ENCODE peak calls at places on chromosomes 11 and 22, in seven cellular contexts. One of them, this sample, is unnamed.

GRCh38 chr11:58525037-58525614 is 17.2 kb upstream of the OR5B21 start:
- DNase-seq in Jurkat, Clone E6-1: peak
- DNase-seq in psoas muscle: no peak
- DNase-seq in activated naive CD8-positive, alpha-beta T cell treated with anti-CD3 and anti-CD28 coated beads, Interleukin-2, amount 50 U/mL, for 24 hours: no peak
- DNase-seq in heart right ventricle: no peak
- DNase-seq in LoVo: no peak
- DNase-seq in gastrocnemius medialis: no peak
- DNase-seq in this sample: no peak

GRCh38 chr22:48068323-48068722 is 1305.9 kb downstream of the TBC1D22A start:
- DNase-seq in activated naive CD8-positive, alpha-beta T cell treated with anti-CD3 and anti-CD28 coated beads, Interleukin-2, amount 50 U/mL, for 24 hours: no peak
- DNase-seq in psoas muscle: peak
- DNase-seq in gastrocnemius medialis: no peak
- DNase-seq in Jurkat, Clone E6-1: no peak
- DNase-seq in heart right ventricle: no peak
- DNase-seq in LoVo: no peak
- DNase-seq in this sample: no peak

GRCh38 chr11:120013325-120014250 is 124.3 kb downstream of the TRIM29 start:
- DNase-seq in gastrocnemius medialis: no peak
- DNase-seq in Jurkat, Clone E6-1: no peak
- DNase-seq in heart right ventricle: peak
- DNase-seq in LoVo: peak
- DNase-seq in activated naive CD8-positive, alpha-beta T cell treated with anti-CD3 and anti-CD28 coated beads, Interleukin-2, amount 50 U/mL, for 24 hours: peak
- DNase-seq in psoas muscle: no peak
- DNase-seq in this sample: no peak

GRCh38 chr11:128599729-128600128 is 12.4 kb upstream of the ETS1 start:
- DNase-seq in psoas muscle: no peak
- DNase-seq in heart right ventricle: no peak
- DNase-seq in Jurkat, Clone E6-1: no peak
- DNase-seq in activated naive CD8-positive, alpha-beta T cell treated with anti-CD3 and anti-CD28 coated beads, Interleukin-2, amount 50 U/mL, for 24 hours: no peak
- DNase-seq in gastrocnemius medialis: no peak
- DNase-seq in LoVo: no peak
- DNase-seq in this sample: no peak

GRCh38 chr22:36406139-36406538 is 18.4 kb upstream of the MYH9 start:
- DNase-seq in activated naive CD8-positive, alpha-beta T cell treated with anti-CD3 and anti-CD28 coated beads, Interleukin-2, amount 50 U/mL, for 24 hours: no peak
- DNase-seq in Jurkat, Clone E6-1: peak
- DNase-seq in gastrocnemius medialis: no peak
- DNase-seq in heart right ventricle: no peak
- DNase-seq in psoas muscle: no peak
- DNase-seq in LoVo: no peak
- DNase-seq in this sample: no peak

GRCh38 chr22:37733625-37734401 is 37.0 kb downstream of the TRIOBP start:
- DNase-seq in LoVo: no peak
- DNase-seq in activated naive CD8-positive, alpha-beta T cell treated with anti-CD3 and anti-CD28 coated beads, Interleukin-2, amount 50 U/mL, for 24 hours: no peak
- DNase-seq in Jurkat, Clone E6-1: no peak
- DNase-seq in heart right ventricle: no peak
- DNase-seq in gastrocnemius medialis: no peak
- DNase-seq in psoas muscle: no peak
- DNase-seq in this sample: no peak

GRCh38 chr11:5011254-5011653 is 16.6 kb downstream of the OR51L1 start:
- DNase-seq in activated naive CD8-positive, alpha-beta T cell treated with anti-CD3 and anti-CD28 coated beads, Interleukin-2, amount 50 U/mL, for 24 hours: no peak
- DNase-seq in psoas muscle: no peak
- DNase-seq in heart right ventricle: no peak
- DNase-seq in Jurkat, Clone E6-1: no peak
- DNase-seq in LoVo: no peak
- DNase-seq in gastrocnemius medialis: no peak
- DNase-seq in this sample: no peak

GRCh38 chr22:22067192-22067591 is 84.6 kb upstream of the TOP3B start:
- DNase-seq in activated naive CD8-positive, alpha-beta T cell treated with anti-CD3 and anti-CD28 coated beads, Interleukin-2, amount 50 U/mL, for 24 hours: no peak
- DNase-seq in LoVo: no peak
- DNase-seq in heart right ventricle: no peak
- DNase-seq in Jurkat, Clone E6-1: no peak
- DNase-seq in psoas muscle: no peak
- DNase-seq in gastrocnemius medialis: no peak
- DNase-seq in this sample: no peak

GRCh38 chr22:49717322-49717919 is 110.3 kb downstream of the BRD1 start:
- DNase-seq in heart right ventricle: no peak
- DNase-seq in activated naive CD8-positive, alpha-beta T cell treated with anti-CD3 and anti-CD28 coated beads, Interleukin-2, amount 50 U/mL, for 24 hours: no peak
- DNase-seq in psoas muscle: no peak
- DNase-seq in LoVo: no peak
- DNase-seq in gastrocnemius medialis: no peak
- DNase-seq in Jurkat, Clone E6-1: no peak
- DNase-seq in this sample: no peak

GRCh38 chr22:30425616-30426394 is at the start of gene MTFP1:
- DNase-seq in psoas muscle: peak
- DNase-seq in heart right ventricle: peak
- DNase-seq in Jurkat, Clone E6-1: no peak
- DNase-seq in gastrocnemius medialis: peak
- DNase-seq in activated naive CD8-positive, alpha-beta T cell treated with anti-CD3 and anti-CD28 coated beads, Interleukin-2, amount 50 U/mL, for 24 hours: peak
- DNase-seq in LoVo: peak
- DNase-seq in this sample: peak

GRCh38 chr22:44973829-44974228 is 36.0 kb downstream of the PHF21B start:
- DNase-seq in gastrocnemius medialis: no peak
- DNase-seq in psoas muscle: no peak
- DNase-seq in heart right ventricle: no peak
- DNase-seq in activated naive CD8-positive, alpha-beta T cell treated with anti-CD3 and anti-CD28 coated beads, Interleukin-2, amount 50 U/mL, for 24 hours: no peak
- DNase-seq in Jurkat, Clone E6-1: no peak
- DNase-seq in LoVo: no peak
- DNase-seq in this sample: peak

GRCh38 chr22:46055176-46055850 is 78.4 kb upstream of the WNT7B start:
- DNase-seq in Jurkat, Clone E6-1: no peak
- DNase-seq in activated naive CD8-positive, alpha-beta T cell treated with anti-CD3 and anti-CD28 coated beads, Interleukin-2, amount 50 U/mL, for 24 hours: no peak
- DNase-seq in psoas muscle: peak
- DNase-seq in gastrocnemius medialis: no peak
- DNase-seq in LoVo: no peak
- DNase-seq in heart right ventricle: no peak
- DNase-seq in this sample: no peak

GRCh38 chr22:44133901-44134511 is 46.7 kb upstream of the PARVG start:
- DNase-seq in psoas muscle: peak
- DNase-seq in LoVo: no peak
- DNase-seq in heart right ventricle: no peak
- DNase-seq in Jurkat, Clone E6-1: no peak
- DNase-seq in activated naive CD8-positive, alpha-beta T cell treated with anti-CD3 and anti-CD28 coated beads, Interleukin-2, amount 50 U/mL, for 24 hours: no peak
- DNase-seq in gastrocnemius medialis: no peak
- DNase-seq in this sample: no peak

GRCh38 chr11:119316729-119317591 is at the start of gene MCAM:
- DNase-seq in heart right ventricle: peak
- DNase-seq in Jurkat, Clone E6-1: no peak
- DNase-seq in gastrocnemius medialis: no peak
- DNase-seq in psoas muscle: no peak
- DNase-seq in LoVo: no peak
- DNase-seq in activated naive CD8-positive, alpha-beta T cell treated with anti-CD3 and anti-CD28 coated beads, Interleukin-2, amount 50 U/mL, for 24 hours: no peak
- DNase-seq in this sample: no peak

GRCh38 chr11:96338910-96339703 is 3.9 kb downstream of the MAML2 start:
- DNase-seq in activated naive CD8-positive, alpha-beta T cell treated with anti-CD3 and anti-CD28 coated beads, Interleukin-2, amount 50 U/mL, for 24 hours: peak
- DNase-seq in gastrocnemius medialis: no peak
- DNase-seq in psoas muscle: peak
- DNase-seq in Jurkat, Clone E6-1: no peak
- DNase-seq in LoVo: no peak
- DNase-seq in heart right ventricle: peak
- DNase-seq in this sample: peak

GRCh38 chr11:65540290-65541092 is 15.6 kb downstream of the SCYL1 start:
- DNase-seq in activated naive CD8-positive, alpha-beta T cell treated with anti-CD3 and anti-CD28 coated beads, Interleukin-2, amount 50 U/mL, for 24 hours: peak
- DNase-seq in LoVo: peak
- DNase-seq in Jurkat, Clone E6-1: peak
- DNase-seq in psoas muscle: peak
- DNase-seq in heart right ventricle: peak
- DNase-seq in gastrocnemius medialis: peak
- DNase-seq in this sample: peak

GRCh38 chr11:3944198-3944597 is 88.7 kb downstream of the STIM1 start:
- DNase-seq in psoas muscle: peak
- DNase-seq in heart right ventricle: no peak
- DNase-seq in activated naive CD8-positive, alpha-beta T cell treated with anti-CD3 and anti-CD28 coated beads, Interleukin-2, amount 50 U/mL, for 24 hours: no peak
- DNase-seq in LoVo: no peak
- DNase-seq in gastrocnemius medialis: peak
- DNase-seq in Jurkat, Clone E6-1: no peak
- DNase-seq in this sample: no peak

GRCh38 chr22:12601870-12602779 is 2925.9 kb upstream of the OR11H1 start:
- DNase-seq in heart right ventricle: peak
- DNase-seq in psoas muscle: peak
- DNase-seq in LoVo: no peak
- DNase-seq in Jurkat, Clone E6-1: no peak
- DNase-seq in gastrocnemius medialis: no peak
- DNase-seq in activated naive CD8-positive, alpha-beta T cell treated with anti-CD3 and anti-CD28 coated beads, Interleukin-2, amount 50 U/mL, for 24 hours: no peak
- DNase-seq in this sample: peak

GRCh38 chr11:79678780-79679468 is 238.1 kb upstream of the TENM4 start:
- DNase-seq in activated naive CD8-positive, alpha-beta T cell treated with anti-CD3 and anti-CD28 coated beads, Interleukin-2, amount 50 U/mL, for 24 hours: no peak
- DNase-seq in psoas muscle: no peak
- DNase-seq in Jurkat, Clone E6-1: no peak
- DNase-seq in gastrocnemius medialis: no peak
- DNase-seq in heart right ventricle: no peak
- DNase-seq in LoVo: no peak
- DNase-seq in this sample: no peak

GRCh38 chr22:49238181-49239141 is 589.2 kb downstream of the BRD1 start:
- DNase-seq in heart right ventricle: no peak
- DNase-seq in gastrocnemius medialis: no peak
- DNase-seq in Jurkat, Clone E6-1: no peak
- DNase-seq in activated naive CD8-positive, alpha-beta T cell treated with anti-CD3 and anti-CD28 coated beads, Interleukin-2, amount 50 U/mL, for 24 hours: no peak
- DNase-seq in psoas muscle: no peak
- DNase-seq in LoVo: no peak
- DNase-seq in this sample: peak

GRCh38 chr22:26952654-26953379 is 295.4 kb downstream of the MIAT start:
- DNase-seq in psoas muscle: no peak
- DNase-seq in Jurkat, Clone E6-1: no peak
- DNase-seq in gastrocnemius medialis: no peak
- DNase-seq in activated naive CD8-positive, alpha-beta T cell treated with anti-CD3 and anti-CD28 coated beads, Interleukin-2, amount 50 U/mL, for 24 hours: no peak
- DNase-seq in heart right ventricle: no peak
- DNase-seq in LoVo: no peak
- DNase-seq in this sample: no peak

GRCh38 chr11:126834573-126834972 is 166.0 kb downstream of the KIRREL3 start:
- DNase-seq in activated naive CD8-positive, alpha-beta T cell treated with anti-CD3 and anti-CD28 coated beads, Interleukin-2, amount 50 U/mL, for 24 hours: no peak
- DNase-seq in heart right ventricle: no peak
- DNase-seq in LoVo: no peak
- DNase-seq in gastrocnemius medialis: no peak
- DNase-seq in Jurkat, Clone E6-1: no peak
- DNase-seq in psoas muscle: no peak
- DNase-seq in this sample: no peak

GRCh38 chr22:49464024-49464423 is 363.6 kb downstream of the BRD1 start:
- DNase-seq in activated naive CD8-positive, alpha-beta T cell treated with anti-CD3 and anti-CD28 coated beads, Interleukin-2, amount 50 U/mL, for 24 hours: no peak
- DNase-seq in gastrocnemius medialis: no peak
- DNase-seq in Jurkat, Clone E6-1: no peak
- DNase-seq in LoVo: no peak
- DNase-seq in heart right ventricle: no peak
- DNase-seq in psoas muscle: no peak
- DNase-seq in this sample: no peak

GRCh38 chr11:31813242-31813960 is 2.3 kb upstream of the PAX6 start:
- DNase-seq in Jurkat, Clone E6-1: no peak
- DNase-seq in gastrocnemius medialis: no peak
- DNase-seq in psoas muscle: no peak
- DNase-seq in activated naive CD8-positive, alpha-beta T cell treated with anti-CD3 and anti-CD28 coated beads, Interleukin-2, amount 50 U/mL, for 24 hours: no peak
- DNase-seq in heart right ventricle: no peak
- DNase-seq in LoVo: no peak
- DNase-seq in this sample: no peak

GRCh38 chr22:18978506-18978905 is 42.4 kb upstream of the PRODH start:
- DNase-seq in Jurkat, Clone E6-1: no peak
- DNase-seq in gastrocnemius medialis: no peak
- DNase-seq in psoas muscle: no peak
- DNase-seq in heart right ventricle: no peak
- DNase-seq in activated naive CD8-positive, alpha-beta T cell treated with anti-CD3 and anti-CD28 coated beads, Interleukin-2, amount 50 U/mL, for 24 hours: no peak
- DNase-seq in LoVo: no peak
- DNase-seq in this sample: peak

GRCh38 chr11:118106789-118107335 is 20.1 kb upstream of the SMIM35 start:
- DNase-seq in gastrocnemius medialis: no peak
- DNase-seq in Jurkat, Clone E6-1: no peak
- DNase-seq in activated naive CD8-positive, alpha-beta T cell treated with anti-CD3 and anti-CD28 coated beads, Interleukin-2, amount 50 U/mL, for 24 hours: no peak
- DNase-seq in heart right ventricle: no peak
- DNase-seq in LoVo: peak
- DNase-seq in psoas muscle: no peak
- DNase-seq in this sample: no peak

GRCh38 chr11:64744544-64745218 is 739 bp upstream of the RASGRP2 start:
- DNase-seq in activated naive CD8-positive, alpha-beta T cell treated with anti-CD3 and anti-CD28 coated beads, Interleukin-2, amount 50 U/mL, for 24 hours: no peak
- DNase-seq in psoas muscle: peak
- DNase-seq in Jurkat, Clone E6-1: no peak
- DNase-seq in heart right ventricle: no peak
- DNase-seq in LoVo: no peak
- DNase-seq in gastrocnemius medialis: no peak
- DNase-seq in this sample: peak

GRCh38 chr11:21839870-21840269 is 353.0 kb upstream of the ANO5 start:
- DNase-seq in gastrocnemius medialis: no peak
- DNase-seq in Jurkat, Clone E6-1: no peak
- DNase-seq in psoas muscle: no peak
- DNase-seq in activated naive CD8-positive, alpha-beta T cell treated with anti-CD3 and anti-CD28 coated beads, Interleukin-2, amount 50 U/mL, for 24 hours: no peak
- DNase-seq in heart right ventricle: no peak
- DNase-seq in LoVo: no peak
- DNase-seq in this sample: no peak

GRCh38 chr11:118436639-118437045 is 350 bp downstream of the KMT2A start:
- DNase-seq in activated naive CD8-positive, alpha-beta T cell treated with anti-CD3 and anti-CD28 coated beads, Interleukin-2, amount 50 U/mL, for 24 hours: peak
- DNase-seq in heart right ventricle: peak
- DNase-seq in Jurkat, Clone E6-1: no peak
- DNase-seq in psoas muscle: peak
- DNase-seq in LoVo: no peak
- DNase-seq in gastrocnemius medialis: no peak
- DNase-seq in this sample: peak

GRCh38 chr11:28461338-28461737 is 353.1 kb downstream of the METTL15 start:
- DNase-seq in LoVo: no peak
- DNase-seq in psoas muscle: no peak
- DNase-seq in activated naive CD8-positive, alpha-beta T cell treated with anti-CD3 and anti-CD28 coated beads, Interleukin-2, amount 50 U/mL, for 24 hours: no peak
- DNase-seq in heart right ventricle: no peak
- DNase-seq in Jurkat, Clone E6-1: no peak
- DNase-seq in gastrocnemius medialis: no peak
- DNase-seq in this sample: no peak

GRCh38 chr22:33918676-33919590 is 1.3 kb downstream of the LARGE1 start:
- DNase-seq in Jurkat, Clone E6-1: no peak
- DNase-seq in psoas muscle: no peak
- DNase-seq in heart right ventricle: no peak
- DNase-seq in gastrocnemius medialis: no peak
- DNase-seq in activated naive CD8-positive, alpha-beta T cell treated with anti-CD3 and anti-CD28 coated beads, Interleukin-2, amount 50 U/mL, for 24 hours: no peak
- DNase-seq in LoVo: no peak
- DNase-seq in this sample: no peak

GRCh38 chr11:86523738-86524602 is 148.4 kb downstream of the ME3 start:
- DNase-seq in activated naive CD8-positive, alpha-beta T cell treated with anti-CD3 and anti-CD28 coated beads, Interleukin-2, amount 50 U/mL, for 24 hours: no peak
- DNase-seq in psoas muscle: no peak
- DNase-seq in heart right ventricle: no peak
- DNase-seq in Jurkat, Clone E6-1: no peak
- DNase-seq in LoVo: peak
- DNase-seq in gastrocnemius medialis: no peak
- DNase-seq in this sample: no peak

GRCh38 chr22:19767427-19768380 is 7.1 kb downstream of the TBX1 start:
- DNase-seq in psoas muscle: peak
- DNase-seq in heart right ventricle: peak
- DNase-seq in Jurkat, Clone E6-1: no peak
- DNase-seq in activated naive CD8-positive, alpha-beta T cell treated with anti-CD3 and anti-CD28 coated beads, Interleukin-2, amount 50 U/mL, for 24 hours: no peak
- DNase-seq in gastrocnemius medialis: peak
- DNase-seq in LoVo: no peak
- DNase-seq in this sample: peak

GRCh38 chr11:130979386-130979972 is 63.2 kb upstream of the SNX19 start:
- DNase-seq in gastrocnemius medialis: no peak
- DNase-seq in heart right ventricle: no peak
- DNase-seq in Jurkat, Clone E6-1: peak
- DNase-seq in psoas muscle: no peak
- DNase-seq in activated naive CD8-positive, alpha-beta T cell treated with anti-CD3 and anti-CD28 coated beads, Interleukin-2, amount 50 U/mL, for 24 hours: no peak
- DNase-seq in LoVo: peak
- DNase-seq in this sample: no peak

GRCh38 chr11:83285131-83285770 is 916 bp downstream of the CCDC90B start:
- DNase-seq in psoas muscle: no peak
- DNase-seq in gastrocnemius medialis: no peak
- DNase-seq in Jurkat, Clone E6-1: no peak
- DNase-seq in heart right ventricle: no peak
- DNase-seq in activated naive CD8-positive, alpha-beta T cell treated with anti-CD3 and anti-CD28 coated beads, Interleukin-2, amount 50 U/mL, for 24 hours: no peak
- DNase-seq in LoVo: no peak
- DNase-seq in this sample: no peak

GRCh38 chr22:33564683-33565082 is 355.6 kb downstream of the LARGE1 start:
- DNase-seq in gastrocnemius medialis: no peak
- DNase-seq in activated naive CD8-positive, alpha-beta T cell treated with anti-CD3 and anti-CD28 coated beads, Interleukin-2, amount 50 U/mL, for 24 hours: no peak
- DNase-seq in Jurkat, Clone E6-1: no peak
- DNase-seq in psoas muscle: no peak
- DNase-seq in heart right ventricle: no peak
- DNase-seq in LoVo: no peak
- DNase-seq in this sample: no peak

GRCh38 chr11:65445101-65445603 is 22.6 kb downstream of the NEAT1 start:
- DNase-seq in gastrocnemius medialis: no peak
- DNase-seq in activated naive CD8-positive, alpha-beta T cell treated with anti-CD3 and anti-CD28 coated beads, Interleukin-2, amount 50 U/mL, for 24 hours: no peak
- DNase-seq in Jurkat, Clone E6-1: no peak
- DNase-seq in heart right ventricle: no peak
- DNase-seq in LoVo: no peak
- DNase-seq in psoas muscle: no peak
- DNase-seq in this sample: no peak

GRCh38 chr22:50318698-50319411 is 8.0 kb downstream of the DENND6B start:
- DNase-seq in heart right ventricle: no peak
- DNase-seq in LoVo: no peak
- DNase-seq in activated naive CD8-positive, alpha-beta T cell treated with anti-CD3 and anti-CD28 coated beads, Interleukin-2, amount 50 U/mL, for 24 hours: no peak
- DNase-seq in gastrocnemius medialis: no peak
- DNase-seq in Jurkat, Clone E6-1: no peak
- DNase-seq in psoas muscle: no peak
- DNase-seq in this sample: no peak

This sample was measured in Right ventricle myocardium inferior.